ENCODE peak calls at places on chromosomes 6 and 20, in six cellular contexts. L is lower leg skin, R is SK-N-SH, S is ovary, V is GM13976, N is BE2C. D is an unnamed sample.

GRCh38 chr20:63313349-63314014 is 20.5 kb downstream of the COL20A1 start:
- DNase-seq in L (no peak), S (peak), R (no peak), N (no peak), V (no peak), D (no peak)

GRCh38 chr6:29796026-29796425 is 31.6 kb upstream of the HLA-G start:
- DNase-seq in S (no peak), V (no peak), N (no peak), L (no peak), R (no peak), D (no peak)

GRCh38 chr6:166408936-166409755 is 26.4 kb upstream of the MPC1 start:
- DNase-seq in L (no peak), S (no peak), N (no peak), V (no peak), R (no peak), D (no peak)

GRCh38 chr6:120826253-120826652 is 508.0 kb downstream of the TBC1D32 start:
- DNase-seq in N (peak), S (no peak), R (peak), L (no peak), V (no peak), D (peak)

GRCh38 chr6:90413867-90414266 is 117.2 kb upstream of the BACH2 start:
- DNase-seq in V (peak), S (peak), L (no peak), N (peak), R (peak), D (no peak)

GRCh38 chr20:23562721-23563342 is 5.5 kb downstream of the CST9L start:
- DNase-seq in L (no peak), R (no peak), S (no peak), V (no peak), N (no peak), D (no peak)

GRCh38 chr20:44079968-44080560 is 106.9 kb downstream of the JPH2 start:
- DNase-seq in R (no peak), L (no peak), S (no peak), N (no peak), V (no peak), D (no peak)

GRCh38 chr20:528923-529594 is 14.5 kb downstream of the CSNK2A1 start:
- DNase-seq in L (no peak), S (no peak), N (no peak), V (no peak), R (no peak), D (no peak)

GRCh38 chr6:113120214-113120576 is 737.0 kb upstream of the MARCKS start:
- DNase-seq in L (no peak), S (no peak), R (no peak), V (no peak), N (no peak), D (peak)

GRCh38 chr20:7113577-7114466 is 346.3 kb downstream of the BMP2 start:
- DNase-seq in V (no peak), R (peak), S (no peak), L (no peak), N (peak), D (peak)

GRCh38 chr20:18853946-18854646 is 40.5 kb downstream of the SCP2D1 start:
- DNase-seq in S (no peak), V (no peak), N (no peak), L (no peak), R (no peak), D (no peak)

GRCh38 chr6:44265003-44265842 is at the start of gene NFKBIE:
- DNase-seq in N (peak), R (peak), S (peak), L (peak), V (peak), D (peak)

GRCh38 chr6:47096233-47096887 is 54.2 kb upstream of the ADGRF1 start:
- DNase-seq in V (no peak), N (no peak), L (no peak), R (no peak), S (no peak), D (no peak)

GRCh38 chr6:65285275-65285674 is 421.8 kb downstream of the EYS start:
- DNase-seq in V (no peak), R (no peak), L (no peak), S (no peak), N (no peak), D (no peak)

GRCh38 chr6:156729248-156729647 is 47.9 kb upstream of the ARID1B start:
- DNase-seq in R (no peak), L (no peak), S (no peak), N (no peak), V (no peak), D (no peak)

GRCh38 chr6:134920422-134920821 is 29.5 kb downstream of the ALDH8A1 start:
- DNase-seq in V (no peak), R (no peak), N (no peak), S (no peak), L (no peak), D (no peak)

GRCh38 chr6:42158011-42158410 is 15.2 kb upstream of the GUCA1A start:
- DNase-seq in L (peak), S (no peak), V (no peak), R (peak), N (no peak), D (no peak)

GRCh38 chr6:158285321-158285960 is 26.8 kb upstream of the TULP4 start:
- DNase-seq in R (no peak), N (no peak), V (no peak), S (no peak), L (no peak), D (no peak)

GRCh38 chr20:31708839-31709534 is 13.7 kb downstream of the BCL2L1 start:
- DNase-seq in S (no peak), N (no peak), R (no peak), V (no peak), L (no peak), D (no peak)

GRCh38 chr6:9502991-9503761 is 911.7 kb downstream of the TFAP2A start:
- DNase-seq in L (no peak), V (no peak), S (no peak), R (no peak), N (no peak), D (no peak)

GRCh38 chr6:56437171-56437900 is 190.0 kb upstream of the COL21A1 start:
- DNase-seq in R (no peak), N (no peak), V (no peak), S (no peak), L (no peak), D (no peak)

GRCh38 chr6:14520029-14520428 is 402.5 kb downstream of the CD83 start:
- DNase-seq in V (no peak), L (no peak), N (no peak), R (no peak), S (no peak), D (no peak)

GRCh38 chr6:52929321-52930164 is 20.0 kb upstream of the GSTA3 start:
- DNase-seq in L (peak), V (no peak), R (peak), N (peak), S (no peak), D (peak)

GRCh38 chr6:90383212-90383611 is 86.6 kb upstream of the BACH2 start:
- DNase-seq in V (no peak), L (no peak), N (no peak), R (no peak), S (no peak), D (no peak)

GRCh38 chr6:16043171-16044142 is 85.4 kb upstream of the MYLIP start:
- DNase-seq in N (no peak), S (no peak), R (no peak), L (no peak), V (peak), D (no peak)

GRCh38 chr6:77650098-77650663 is 2.7 kb upstream of the MEI4 start:
- DNase-seq in V (peak), N (peak), R (peak), L (no peak), S (no peak), D (peak)

GRCh38 chr20:56765172-56766073 is 136.3 kb downstream of the TFAP2C start:
- DNase-seq in R (no peak), V (no peak), S (no peak), L (no peak), N (no peak), D (no peak)

GRCh38 chr6:109311481-109311880 is 70.8 kb downstream of the CD164 start:
- DNase-seq in L (peak), V (no peak), S (no peak), N (no peak), R (no peak), D (no peak)

GRCh38 chr6:129759851-129760595 is 50.0 kb upstream of the ARHGAP18 start:
- DNase-seq in L (no peak), V (no peak), R (no peak), N (no peak), S (no peak), D (no peak)

GRCh38 chr6:6179858-6180257 is 140.6 kb downstream of the F13A1 start:
- DNase-seq in V (no peak), L (no peak), N (no peak), R (no peak), S (no peak), D (no peak)
- TF ChIP-seq CTCF in V (no peak), L (no peak), N (no peak), R (no peak), S (no peak), D (no peak)

DNA sequence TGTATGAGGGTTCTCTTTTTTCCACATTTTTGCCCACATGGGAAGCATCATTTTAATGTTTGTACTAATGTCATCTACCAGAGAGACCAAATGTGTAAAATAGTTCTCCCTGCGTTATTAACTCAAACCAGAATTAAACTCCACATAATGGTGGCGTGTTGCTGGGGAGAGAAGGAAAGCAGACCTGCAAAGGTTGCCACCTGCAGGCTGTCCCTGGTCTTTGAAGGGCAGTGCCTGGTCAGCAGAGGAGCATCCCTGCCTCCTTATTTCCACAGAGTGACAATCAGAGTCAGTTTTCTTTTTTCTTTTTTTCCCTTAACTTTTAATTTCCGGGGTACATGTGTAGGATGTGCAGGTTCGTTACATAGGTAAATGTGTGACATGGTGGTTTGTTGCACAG is 214.5 kb downstream of the TBX18 start:
- DNase-seq in L (no peak), N (no peak), V (no peak), S (no peak), R (peak), D (peak)
- TF ChIP-seq CTCF in L (no peak), N (peak), V (no peak), S (no peak), R (peak), D (no peak)

GRCh38 chr20:38878798-38879197 is 47.4 kb upstream of the FAM83D start:
- DNase-seq in R (no peak), L (no peak), V (no peak), S (no peak), N (no peak), D (no peak)

GRCh38 chr20:38882600-38882999 is 43.6 kb upstream of the FAM83D start:
- DNase-seq in R (no peak), S (no peak), N (no peak), V (no peak), L (no peak), D (no peak)

GRCh38 chr20:38883081-38883980 is 42.9 kb upstream of the FAM83D start:
- DNase-seq in S (no peak), L (no peak), N (peak), R (peak), V (no peak), D (no peak)

GRCh38 chr20:38881806-38882440 is 44.3 kb upstream of the FAM83D start:
- DNase-seq in S (no peak), L (no peak), V (no peak), R (no peak), N (no peak), D (no peak)

GRCh38 chr20:38880952-38881735 is 45.1 kb upstream of the FAM83D start:
- DNase-seq in S (no peak), V (no peak), R (no peak), L (no peak), N (peak), D (no peak)
- TF ChIP-seq CTCF in S (no peak), V (peak), R (no peak), L (no peak), N (peak), D (no peak)

DNA sequence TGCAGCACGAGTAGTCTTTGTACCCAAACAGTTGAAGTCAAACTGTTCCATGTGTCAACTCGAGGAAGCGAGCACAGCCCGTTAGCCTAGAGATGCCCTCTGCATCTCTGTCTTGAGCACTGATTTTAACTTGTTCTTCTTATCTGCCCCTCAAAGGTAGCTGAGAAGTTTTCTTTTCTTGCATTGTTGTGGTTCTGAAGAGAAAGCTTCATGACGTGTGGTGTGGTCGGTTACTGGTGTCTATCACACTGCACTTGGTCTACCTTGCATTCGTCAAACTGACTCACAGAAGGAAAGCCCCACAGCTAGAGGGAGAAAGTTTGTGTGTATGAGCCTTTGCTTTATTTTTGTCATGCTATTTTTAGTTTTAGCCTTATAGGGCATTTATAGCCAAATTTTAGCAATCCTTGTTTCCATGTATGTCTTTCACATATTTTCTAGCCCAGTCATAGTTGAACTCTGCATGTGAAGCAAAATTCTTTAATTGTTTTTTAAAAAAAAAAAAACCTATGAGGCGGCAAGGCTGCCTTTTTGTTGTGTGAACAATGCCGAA is 115.1 kb downstream of the JAG1 start:
- DNase-seq in L (no peak), R (no peak), S (no peak), V (peak), N (no peak), D (no peak)
- TF ChIP-seq CTCF in L (no peak), R (peak), S (no peak), V (no peak), N (no peak), D (no peak)